ENCODE peak calls at places on chromosomes 4 and X, in eight cellular contexts. One of them, this sample, is unnamed.
A peak's percentile ranks its signal among the peaks of the same experiment; 100 is the strongest.

GRCh38 chr4:8710946-8711345 is 118.4 kb downstream of the CPZ start:
- DNase-seq in stomach: no peak
- DNase-seq in H1: no peak
- DNase-seq in lower leg skin: peak; percentile 78
- DNase-seq in breast epithelium: no peak
- DNase-seq in prostate gland: no peak
- DNase-seq in A549: no peak
- DNase-seq in IMR-90: no peak
- DNase-seq in this sample: no peak

GRCh38 chr4:70746179-70746839 is 24.5 kb downstream of the RUFY3 start:
- DNase-seq in stomach: no peak
- DNase-seq in A549: no peak
- DNase-seq in breast epithelium: no peak
- DNase-seq in prostate gland: no peak
- DNase-seq in IMR-90: peak; percentile 70
- DNase-seq in H1: no peak
- DNase-seq in lower leg skin: no peak
- DNase-seq in this sample: no peak

GRCh38 chr4:47032405-47033106 is 1.2 kb downstream of the GABRB1 start:
- DNase-seq in lower leg skin: peak; percentile 84
- DNase-seq in prostate gland: no peak
- DNase-seq in H1: peak; percentile 59
- DNase-seq in A549: peak; percentile 4
- DNase-seq in stomach: peak; percentile 48
- DNase-seq in IMR-90: peak; percentile 65
- DNase-seq in breast epithelium: peak; percentile 50
- DNase-seq in this sample: peak; percentile 17

GRCh38 chr4:99845179-99845578 is 28.6 kb downstream of the DAPP1 start:
- DNase-seq in prostate gland: no peak
- DNase-seq in breast epithelium: no peak
- DNase-seq in stomach: no peak
- DNase-seq in lower leg skin: no peak
- DNase-seq in IMR-90: no peak
- DNase-seq in A549: no peak
- DNase-seq in H1: no peak
- DNase-seq in this sample: no peak

GRCh38 chrX:76148753-76149152 is 24.1 kb upstream of the PBDC1 start:
- DNase-seq in breast epithelium: no peak
- DNase-seq in H1: no peak
- DNase-seq in stomach: no peak
- DNase-seq in prostate gland: peak; percentile 5
- DNase-seq in lower leg skin: no peak
- DNase-seq in IMR-90: peak; percentile 33
- DNase-seq in A549: no peak
- DNase-seq in this sample: no peak

GRCh38 chrX:18676470-18676869 is 4.6 kb upstream of the RS1 start:
- DNase-seq in A549: peak; percentile 50
- DNase-seq in breast epithelium: no peak
- DNase-seq in stomach: no peak
- DNase-seq in prostate gland: no peak
- DNase-seq in IMR-90: peak; percentile 5
- DNase-seq in H1: no peak
- DNase-seq in lower leg skin: no peak
- DNase-seq in this sample: no peak

GRCh38 chr4:60133414-60133813 is 1066.7 kb upstream of the ADGRL3 start:
- DNase-seq in IMR-90: peak; percentile 36
- DNase-seq in A549: no peak
- DNase-seq in H1: no peak
- DNase-seq in lower leg skin: no peak
- DNase-seq in prostate gland: no peak
- DNase-seq in stomach: no peak
- DNase-seq in breast epithelium: no peak
- DNase-seq in this sample: no peak

GRCh38 chr4:82797591-82798081 is 960 bp downstream of the SCD5 start:
- DNase-seq in breast epithelium: no peak
- DNase-seq in A549: no peak
- DNase-seq in prostate gland: peak; percentile 10
- DNase-seq in stomach: no peak
- DNase-seq in IMR-90: peak; percentile 34
- DNase-seq in H1: no peak
- DNase-seq in lower leg skin: no peak
- DNase-seq in this sample: no peak

GRCh38 chrX:115616943-115617563 is 56.1 kb downstream of the PLS3 start:
- DNase-seq in prostate gland: no peak
- DNase-seq in A549: peak; percentile 38
- DNase-seq in stomach: no peak
- DNase-seq in lower leg skin: no peak
- DNase-seq in breast epithelium: no peak
- DNase-seq in H1: peak; percentile 5
- DNase-seq in IMR-90: peak; percentile 84
- DNase-seq in this sample: peak; percentile 17

GRCh38 chrX:134670241-134670811 is 12.1 kb upstream of the PLAC1 start:
- DNase-seq in IMR-90: peak; percentile 83
- DNase-seq in breast epithelium: peak; percentile 51
- DNase-seq in stomach: peak; percentile 48
- DNase-seq in H1: peak; percentile 7
- DNase-seq in lower leg skin: no peak
- DNase-seq in A549: peak; percentile 78
- DNase-seq in prostate gland: no peak
- DNase-seq in this sample: peak; percentile 42

GRCh38 chr4:145034727-145035211 is 63.2 kb downstream of the ANAPC10 start:
- DNase-seq in IMR-90: peak; percentile 85
- DNase-seq in stomach: no peak
- DNase-seq in H1: no peak
- DNase-seq in breast epithelium: no peak
- DNase-seq in lower leg skin: no peak
- DNase-seq in prostate gland: no peak
- DNase-seq in A549: no peak
- DNase-seq in this sample: peak; percentile 5

GRCh38 chr4:128386761-128387599 is 99.4 kb upstream of the PGRMC2 start:
- DNase-seq in lower leg skin: peak; percentile 98
- DNase-seq in prostate gland: peak; percentile 93
- DNase-seq in H1: no peak
- DNase-seq in IMR-90: peak; percentile 97
- DNase-seq in A549: peak; percentile 42
- DNase-seq in stomach: peak; percentile 90
- DNase-seq in breast epithelium: peak; percentile 92
- DNase-seq in this sample: peak; percentile 51

GRCh38 chrX:71543316-71543715 is 10.4 kb downstream of the OGT start:
- DNase-seq in breast epithelium: no peak
- DNase-seq in stomach: no peak
- DNase-seq in A549: peak; percentile 35
- DNase-seq in H1: no peak
- DNase-seq in prostate gland: no peak
- DNase-seq in IMR-90: peak; percentile 83
- DNase-seq in lower leg skin: no peak
- DNase-seq in this sample: no peak

GRCh38 chrX:131235768-131236167 is 53.3 kb downstream of the IGSF1 start:
- DNase-seq in A549: no peak
- DNase-seq in breast epithelium: no peak
- DNase-seq in prostate gland: no peak
- DNase-seq in IMR-90: no peak
- DNase-seq in stomach: no peak
- DNase-seq in H1: no peak
- DNase-seq in lower leg skin: no peak
- DNase-seq in this sample: no peak

DNA sequence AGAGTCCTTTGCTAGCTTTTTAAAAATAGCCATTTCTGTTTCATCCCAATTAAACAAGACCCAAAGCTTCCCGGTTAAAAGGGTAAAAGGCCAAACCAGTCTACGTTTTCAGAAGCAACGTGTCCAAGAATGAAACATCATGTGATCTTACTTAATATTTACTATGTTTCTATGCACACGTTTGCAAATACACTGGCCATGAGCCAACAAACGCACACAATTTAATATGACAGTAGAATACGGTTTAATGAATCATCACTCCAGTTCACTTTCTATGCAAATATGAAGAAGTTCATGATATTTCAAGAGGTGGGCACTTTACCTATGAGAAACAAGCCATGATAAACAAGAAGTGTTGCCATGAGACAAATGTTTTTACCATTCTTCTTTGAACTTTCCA is 4.3 kb downstream of the NR0B1 start:
- DNase-seq in IMR-90: no peak
- DNase-seq in A549: no peak
- DNase-seq in breast epithelium: no peak
- DNase-seq in H1: no peak
- DNase-seq in lower leg skin: no peak
- DNase-seq in prostate gland: no peak
- DNase-seq in stomach: no peak
- DNase-seq in this sample: no peak
- TF ChIP-seq POLR2A in IMR-90: no peak
- TF ChIP-seq POLR2A in A549: no peak
- TF ChIP-seq POLR2A in breast epithelium: no peak
- TF ChIP-seq POLR2A in H1: no peak
- TF ChIP-seq POLR2A in lower leg skin: no peak
- TF ChIP-seq POLR2A in prostate gland: no peak
- TF ChIP-seq POLR2A in stomach: no peak
- TF ChIP-seq POLR2A in this sample: no peak

GRCh38 chrX:136867518-136867917 is 13.0 kb downstream of the RBMX start:
- DNase-seq in H1: no peak
- DNase-seq in prostate gland: no peak
- DNase-seq in IMR-90: peak; percentile 44
- DNase-seq in A549: no peak
- DNase-seq in stomach: no peak
- DNase-seq in lower leg skin: no peak
- DNase-seq in breast epithelium: no peak
- DNase-seq in this sample: no peak
- TF ChIP-seq POLR2A in H1: peak; percentile 16
- TF ChIP-seq POLR2A in prostate gland: no peak
- TF ChIP-seq POLR2A in IMR-90: no peak
- TF ChIP-seq POLR2A in A549: no peak
- TF ChIP-seq POLR2A in stomach: no peak
- TF ChIP-seq POLR2A in lower leg skin: no peak
- TF ChIP-seq POLR2A in breast epithelium: no peak
- TF ChIP-seq POLR2A in this sample: no peak

GRCh38 chr4:2938906-2939305 is 24.3 kb downstream of the NOP14 start:
- DNase-seq in H1: no peak
- DNase-seq in stomach: no peak
- DNase-seq in breast epithelium: no peak
- DNase-seq in IMR-90: no peak
- DNase-seq in prostate gland: no peak
- DNase-seq in A549: no peak
- DNase-seq in lower leg skin: peak; percentile 81
- DNase-seq in this sample: no peak

GRCh38 chr4:2936773-2937145 is 26.4 kb downstream of the NOP14 start:
- DNase-seq in IMR-90: peak; percentile 58
- DNase-seq in A549: no peak
- DNase-seq in H1: no peak
- DNase-seq in prostate gland: no peak
- DNase-seq in stomach: no peak
- DNase-seq in lower leg skin: peak; percentile 83
- DNase-seq in breast epithelium: peak; percentile 53
- DNase-seq in this sample: peak; percentile 47

GRCh38 chr4:2935762-2936743 is 27.2 kb downstream of the NOP14 start:
- DNase-seq in breast epithelium: peak; percentile 50
- DNase-seq in lower leg skin: peak; percentile 85
- DNase-seq in stomach: peak; percentile 27
- DNase-seq in IMR-90: no peak
- DNase-seq in H1: no peak
- DNase-seq in A549: no peak
- DNase-seq in prostate gland: no peak
- DNase-seq in this sample: peak; percentile 68

GRCh38 chr4:2937986-2938385 is 25.2 kb downstream of the NOP14 start:
- DNase-seq in stomach: no peak
- DNase-seq in IMR-90: no peak
- DNase-seq in prostate gland: no peak
- DNase-seq in A549: no peak
- DNase-seq in breast epithelium: no peak
- DNase-seq in lower leg skin: peak; percentile 80
- DNase-seq in H1: no peak
- DNase-seq in this sample: no peak

DNA sequence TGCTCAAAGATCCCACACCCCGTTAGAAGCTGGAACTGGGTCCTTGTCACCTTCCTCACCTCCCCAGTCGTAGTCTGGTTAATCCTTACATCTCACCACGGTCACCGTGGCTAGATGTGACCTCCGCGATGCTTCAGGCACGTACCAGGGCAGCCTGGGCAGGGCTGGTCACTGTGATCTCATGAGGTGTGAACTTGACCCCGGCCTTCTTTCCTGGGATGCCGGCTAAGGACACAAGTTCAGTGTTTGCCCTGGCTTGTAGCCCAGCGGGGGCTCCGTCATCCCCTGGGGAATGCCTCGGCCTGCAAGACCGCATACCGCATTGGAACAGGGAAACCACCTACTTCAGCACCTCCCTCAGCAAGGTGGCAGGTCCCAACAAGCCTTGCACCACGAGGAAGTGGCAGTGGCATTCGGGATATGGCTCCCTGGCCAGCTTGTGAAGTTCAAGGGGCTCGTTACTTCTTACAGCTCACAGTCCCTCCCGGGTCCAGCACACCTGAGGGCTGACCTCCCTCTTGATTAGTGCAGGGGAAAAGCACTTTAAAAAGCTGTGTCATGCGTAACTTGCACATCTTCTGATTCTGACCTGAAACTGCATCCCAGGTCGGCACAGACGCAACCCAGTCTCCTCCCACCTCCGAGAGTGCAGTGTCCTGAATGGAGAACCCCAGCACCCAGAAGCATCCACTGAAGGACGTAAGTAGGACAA is 25.9 kb downstream of the NOP14 start:
- DNase-seq in stomach: peak; percentile 67
- DNase-seq in lower leg skin: peak; percentile 91
- DNase-seq in H1: no peak
- DNase-seq in prostate gland: peak; percentile 87
- DNase-seq in breast epithelium: peak; percentile 65
- DNase-seq in IMR-90: no peak
- DNase-seq in A549: no peak
- DNase-seq in this sample: no peak
- TF ChIP-seq POLR2A in stomach: no peak
- TF ChIP-seq POLR2A in lower leg skin: no peak
- TF ChIP-seq POLR2A in H1: no peak
- TF ChIP-seq POLR2A in prostate gland: peak; percentile 17
- TF ChIP-seq POLR2A in breast epithelium: no peak
- TF ChIP-seq POLR2A in IMR-90: no peak
- TF ChIP-seq POLR2A in A549: no peak
- TF ChIP-seq POLR2A in this sample: no peak

GRCh38 chrX:49197543-49198087 is 2.4 kb downstream of the SYP start:
- DNase-seq in IMR-90: no peak
- DNase-seq in prostate gland: no peak
- DNase-seq in H1: no peak
- DNase-seq in A549: no peak
- DNase-seq in stomach: no peak
- DNase-seq in lower leg skin: no peak
- DNase-seq in breast epithelium: no peak
- DNase-seq in this sample: no peak

GRCh38 chrX:49199315-49199595 is 738 bp downstream of the SYP start:
- DNase-seq in H1: no peak
- DNase-seq in stomach: no peak
- DNase-seq in A549: no peak
- DNase-seq in prostate gland: no peak
- DNase-seq in breast epithelium: no peak
- DNase-seq in lower leg skin: no peak
- DNase-seq in IMR-90: no peak
- DNase-seq in this sample: no peak

GRCh38 chrX:49198540-49199314 is 1.3 kb downstream of the SYP start:
- DNase-seq in H1: no peak
- DNase-seq in IMR-90: no peak
- DNase-seq in breast epithelium: no peak
- DNase-seq in lower leg skin: no peak
- DNase-seq in A549: no peak
- DNase-seq in prostate gland: no peak
- DNase-seq in stomach: no peak
- DNase-seq in this sample: no peak

GRCh38 chrX:49202022-49202421 is 2.0 kb upstream of the SYP start:
- DNase-seq in IMR-90: no peak
- DNase-seq in H1: no peak
- DNase-seq in prostate gland: no peak
- DNase-seq in lower leg skin: no peak
- DNase-seq in A549: no peak
- DNase-seq in breast epithelium: no peak
- DNase-seq in stomach: no peak
- DNase-seq in this sample: no peak

GRCh38 chrX:49199906-49200771 is at the start of gene SYP:
- DNase-seq in stomach: peak; percentile 91
- DNase-seq in A549: peak; percentile 81
- DNase-seq in breast epithelium: peak; percentile 88
- DNase-seq in lower leg skin: peak; percentile 97
- DNase-seq in prostate gland: peak; percentile 86
- DNase-seq in IMR-90: peak; percentile 82
- DNase-seq in H1: peak; percentile 64
- DNase-seq in this sample: peak; percentile 45
- TF ChIP-seq POLR2A in stomach: no peak
- TF ChIP-seq POLR2A in A549: peak; percentile 90
- TF ChIP-seq POLR2A in breast epithelium: peak; percentile 22
- TF ChIP-seq POLR2A in lower leg skin: no peak
- TF ChIP-seq POLR2A in prostate gland: peak; percentile 52
- TF ChIP-seq POLR2A in IMR-90: no peak
- TF ChIP-seq POLR2A in H1: peak; percentile 74
- TF ChIP-seq POLR2A in this sample: peak; percentile 87

This sample was measured in H54.